ENCODE peak calls at places on chromosomes 1 and 21, in nine cellular contexts. X is suprapubic skin, O is thyroid gland, A is tibial nerve, S is sigmoid colon, H is A549, D is upper lobe of left lung, V is IMR-90, E is heart left ventricle. Z is an unnamed sample.
A peak's percentile ranks its signal among the peaks of the same experiment; 100 is the strongest.

GRCh38 chr1:170730443-170730842 is 66.5 kb downstream of the PRRX1 start:
- DNase-seq in A (no peak), D (no peak), V (peak; percentile 49), E (no peak), O (no peak), S (no peak), X (no peak), H (no peak), Z (no peak)

GRCh38 chr1:45864124-45864721 is 60.8 kb downstream of the MAST2 start:
- DNase-seq in S (no peak), O (no peak), E (no peak), H (no peak), X (no peak), V (no peak), D (no peak), A (no peak), Z (no peak)

GRCh38 chr21:31644648-31645047 is 14.8 kb upstream of the SOD1 start:
- DNase-seq in X (no peak), S (no peak), A (no peak), V (no peak), E (no peak), D (no peak), O (no peak), H (no peak), Z (no peak)

GRCh38 chr1:177413982-177414654 is 243.4 kb downstream of the BRINP2 start:
- DNase-seq in H (no peak), S (no peak), A (no peak), O (no peak), E (no peak), V (no peak), X (no peak), D (no peak), Z (no peak)

GRCh38 chr1:80008934-80009333 is 1002.4 kb upstream of the ADGRL4 start:
- DNase-seq in O (no peak), E (no peak), H (no peak), D (no peak), S (no peak), X (no peak), V (no peak), A (no peak), Z (no peak)

GRCh38 chr1:244369256-244370057 is 82.3 kb downstream of the ADSS2 start:
- DNase-seq in V (no peak), S (no peak), A (no peak), H (no peak), D (no peak), O (no peak), X (no peak), E (no peak), Z (peak; percentile 76)

GRCh38 chr21:35138665-35139381 is 89.7 kb upstream of the RUNX1 start:
- DNase-seq in S (no peak), X (no peak), O (no peak), A (no peak), H (no peak), E (no peak), V (peak; percentile 95), D (no peak), Z (no peak)

GRCh38 chr1:150281758-150282557 is at the start of gene CIART:
- DNase-seq in E (peak; percentile 97), D (peak; percentile 95), X (peak; percentile 97), A (peak; percentile 92), O (peak; percentile 98), H (peak; percentile 97), S (peak; percentile 99), V (peak; percentile 100), Z (peak; percentile 97)

GRCh38 chr1:202131956-202132821 is 9.5 kb downstream of the GPR37L1 start:
- DNase-seq in S (peak; percentile 92), D (peak; percentile 65), E (peak; percentile 77), A (no peak), H (no peak), X (no peak), O (peak; percentile 92), V (no peak), Z (no peak)

GRCh38 chr1:15456313-15456954 is at the start of gene CELA2A:
- DNase-seq in X (no peak), D (no peak), H (no peak), E (no peak), V (no peak), A (no peak), O (no peak), S (no peak), Z (no peak)

GRCh38 chr1:13808729-13809131 is 108.7 kb downstream of the PRDM2 start:
- DNase-seq in E (peak; percentile 60), H (no peak), D (no peak), A (peak; percentile 33), O (peak; percentile 69), S (no peak), V (peak; percentile 65), X (no peak), Z (no peak)

GRCh38 chr1:203638914-203639313 is 12.3 kb downstream of the ATP2B4 start:
- DNase-seq in E (peak; percentile 51), D (peak; percentile 44), H (no peak), O (no peak), V (no peak), X (peak; percentile 75), S (peak; percentile 63), A (no peak), Z (no peak)
- TF ChIP-seq CTCF in E (peak; percentile 32), D (no peak), H (no peak), O (no peak), V (peak; percentile 6), X (no peak), S (no peak), A (no peak), Z (no peak)

GRCh38 chr1:100893718-100894117 is 924 bp downstream of the EXTL2 start:
- DNase-seq in V (no peak), D (no peak), X (no peak), S (no peak), O (no peak), A (no peak), E (no peak), H (no peak), Z (no peak)

GRCh38 chr1:100894622-100895539 is at the start of gene EXTL2:
- DNase-seq in E (peak; percentile 92), X (peak; percentile 91), O (peak; percentile 96), D (peak; percentile 93), V (peak; percentile 64), H (peak; percentile 85), S (peak; percentile 90), A (peak; percentile 57), Z (peak; percentile 95)

GRCh38 chr1:100892554-100892953 is 2.1 kb downstream of the EXTL2 start:
- DNase-seq in O (no peak), E (no peak), V (no peak), D (no peak), H (no peak), S (no peak), X (no peak), A (no peak), Z (no peak)

GRCh38 chr1:100896481-100896982 is 642 bp downstream of the SLC30A7 start:
- DNase-seq in X (no peak), A (no peak), D (peak; percentile 40), O (peak; percentile 9), V (peak; percentile 65), S (peak; percentile 48), H (peak; percentile 58), E (no peak), Z (peak; percentile 16)

GRCh38 chr1:100895540-100896480 is at the start of gene SLC30A7:
- DNase-seq in X (peak; percentile 97), E (peak; percentile 96), V (peak; percentile 86), O (peak; percentile 96), A (peak; percentile 92), D (peak; percentile 98), S (peak; percentile 96), H (peak; percentile 92), Z (peak; percentile 94)
- TF ChIP-seq POLR2A in X (peak; percentile 30), E (peak; percentile 57), V (peak; percentile 88), O (no peak), A (peak; percentile 60), D (peak; percentile 85), S (peak; percentile 38), H (peak; percentile 55), Z (no peak)

GRCh38 chr1:75423136-75423535 is 187.8 kb downstream of the SLC44A5 start:
- DNase-seq in O (no peak), E (no peak), V (no peak), X (no peak), H (no peak), A (no peak), D (no peak), S (no peak), Z (no peak)

GRCh38 chr1:75425001-75425400 is 185.9 kb downstream of the SLC44A5 start:
- DNase-seq in S (no peak), X (no peak), O (no peak), A (no peak), V (no peak), D (no peak), H (no peak), E (no peak), Z (no peak)

GRCh38 chr1:75426688-75427087 is 184.2 kb downstream of the SLC44A5 start:
- DNase-seq in O (no peak), X (no peak), D (no peak), H (no peak), A (no peak), V (no peak), S (no peak), E (no peak), Z (no peak)

DNA sequence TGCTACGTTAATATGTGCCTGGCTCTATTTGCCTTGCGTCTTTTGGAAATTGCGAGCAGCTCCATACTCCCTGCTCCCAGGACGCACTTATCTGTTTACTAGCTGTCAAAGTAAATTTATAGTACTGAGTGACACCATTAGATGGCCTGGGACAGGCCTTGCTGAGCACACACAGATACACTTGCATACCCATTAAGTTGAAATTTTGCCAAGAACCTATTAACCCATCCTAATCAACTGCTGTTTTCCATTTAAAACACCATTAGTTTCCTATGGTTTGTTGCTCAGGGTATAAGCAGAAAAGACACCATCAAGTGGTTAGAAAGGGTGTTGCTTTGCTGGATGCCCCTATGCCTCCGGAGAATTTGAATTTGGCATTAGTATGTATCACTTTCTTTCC is 187.3 kb downstream of the SLC44A5 start:
- DNase-seq in V (no peak), S (no peak), O (no peak), A (no peak), D (no peak), X (no peak), H (no peak), E (peak; percentile 29), Z (no peak)
- TF ChIP-seq CTCF in V (no peak), S (no peak), O (no peak), A (no peak), D (no peak), X (no peak), H (no peak), E (no peak), Z (no peak)

GRCh38 chr1:234968470-234968869 is 160.2 kb downstream of the TOMM20 start:
- DNase-seq in E (no peak), D (no peak), V (no peak), S (peak; percentile 61), O (no peak), A (no peak), H (no peak), X (peak; percentile 67), Z (no peak)

GRCh38 chr1:234969011-234969441 is 159.6 kb downstream of the TOMM20 start:
- DNase-seq in A (no peak), O (no peak), X (peak; percentile 48), V (peak; percentile 84), S (peak; percentile 57), H (no peak), E (no peak), D (no peak), Z (no peak)

GRCh38 chr1:234970731-234971476 is 157.7 kb downstream of the TOMM20 start:
- DNase-seq in S (peak; percentile 95), O (peak; percentile 76), E (peak; percentile 77), H (no peak), X (peak; percentile 84), D (peak; percentile 76), V (peak; percentile 98), A (peak; percentile 65), Z (peak; percentile 66)

GRCh38 chr1:234970371-234970730 is 158.3 kb downstream of the TOMM20 start:
- DNase-seq in X (peak; percentile 34), E (no peak), A (no peak), D (no peak), O (no peak), S (peak; percentile 61), V (peak; percentile 98), H (no peak), Z (no peak)

GRCh38 chr1:234969630-234970370 is 158.8 kb downstream of the TOMM20 start:
- DNase-seq in D (peak; percentile 69), O (peak; percentile 52), V (peak; percentile 92), A (no peak), X (peak; percentile 85), E (peak; percentile 80), S (peak; percentile 86), H (no peak), Z (peak; percentile 92)
- TF ChIP-seq POLR2A in D (no peak), O (no peak), V (no peak), A (no peak), X (no peak), E (no peak), S (no peak), H (no peak), Z (no peak)

Z was measured in lower leg skin.